ENCODE peak calls at places on chromosomes 3 and 15, in five cellular contexts. T is H1, P is HepG2, I is K562, A is SK-N-SH. Q is an unnamed sample.

GRCh38 chr3:148042663-148043445 is 633.7 kb downstream of the ZIC1 start:
- DNase-seq in I (no peak), T (no peak), P (no peak), A (peak), Q (no peak)

GRCh38 chr3:20974389-20974788 is 776.6 kb downstream of the ZNF385D start:
- DNase-seq in A (peak), T (no peak), P (no peak), I (no peak), Q (no peak)

GRCh38 chr3:124229407-124229806 is 237.5 kb upstream of the ROPN1 start:
- DNase-seq in T (no peak), A (no peak), I (no peak), P (no peak), Q (no peak)

GRCh38 chr3:68874551-68875348 is 57.6 kb downstream of the TAFA4 start:
- DNase-seq in T (no peak), I (no peak), A (no peak), P (no peak), Q (no peak)

GRCh38 chr3:115293321-115293720 is 146.2 kb upstream of the ZBTB20 start:
- DNase-seq in T (no peak), P (no peak), I (no peak), A (no peak), Q (no peak)

GRCh38 chr3:14324224-14324944 is 78.0 kb upstream of the SLC6A6 start:
- DNase-seq in T (no peak), P (no peak), A (no peak), I (no peak), Q (no peak)

GRCh38 chr15:33754242-33754641 is 214.1 kb upstream of the CHRM5 start:
- DNase-seq in T (no peak), I (no peak), A (no peak), P (no peak), Q (no peak)

GRCh38 chr15:23567921-23568320 is 2.4 kb downstream of the MKRN3 start:
- DNase-seq in T (no peak), I (no peak), A (no peak), P (no peak), Q (no peak)

GRCh38 chr15:93460717-93461116 is 371.7 kb upstream of the RGMA start:
- DNase-seq in A (no peak), T (no peak), I (no peak), P (no peak), Q (no peak)

GRCh38 chr3:128455786-128456748 is 10.6 kb downstream of the DNAJB8 start:
- DNase-seq in P (no peak), I (no peak), T (no peak), A (peak), Q (no peak)

GRCh38 chr15:28786521-28786920 is 61.9 kb downstream of the GOLGA6L7 start:
- DNase-seq in I (no peak), P (no peak), T (no peak), A (no peak), Q (no peak)

GRCh38 chr3:9279959-9280358 is 30.5 kb upstream of the SRGAP3 start:
- DNase-seq in T (no peak), I (no peak), A (peak), P (no peak), Q (no peak)

GRCh38 chr15:48076454-48076853 is 44.3 kb upstream of the SLC24A5 start:
- DNase-seq in P (no peak), I (no peak), T (no peak), A (no peak), Q (no peak)

GRCh38 chr15:52417501-52417900 is 111.2 kb downstream of the MYO5A start:
- DNase-seq in P (no peak), I (no peak), T (no peak), A (no peak), Q (no peak)

DNA sequence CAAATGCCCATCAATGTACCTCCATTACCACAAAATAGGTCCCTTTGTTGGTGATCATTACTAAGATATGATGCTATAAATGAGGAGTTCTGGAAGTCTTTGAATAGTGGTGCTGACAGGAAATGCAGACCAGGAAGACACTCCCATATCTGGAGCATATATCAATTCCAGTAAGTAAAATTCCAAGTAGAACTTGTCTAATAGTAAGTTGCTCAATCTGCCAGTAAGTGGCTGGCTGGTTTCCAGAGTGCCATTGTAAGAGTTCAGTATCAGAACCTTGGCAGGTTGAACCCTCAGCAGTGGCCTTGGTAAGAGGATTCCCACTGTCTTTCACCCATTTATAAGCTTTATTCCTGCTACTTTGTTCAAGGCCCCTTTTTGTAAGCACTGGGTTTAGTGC is 379.8 kb upstream of the RBMS3 start:
- DNase-seq in I (no peak), T (no peak), P (no peak), A (no peak), Q (no peak)
- TF ChIP-seq JUND in I (no peak), T (no peak), P (no peak), A (no peak), Q (no peak)

DNA sequence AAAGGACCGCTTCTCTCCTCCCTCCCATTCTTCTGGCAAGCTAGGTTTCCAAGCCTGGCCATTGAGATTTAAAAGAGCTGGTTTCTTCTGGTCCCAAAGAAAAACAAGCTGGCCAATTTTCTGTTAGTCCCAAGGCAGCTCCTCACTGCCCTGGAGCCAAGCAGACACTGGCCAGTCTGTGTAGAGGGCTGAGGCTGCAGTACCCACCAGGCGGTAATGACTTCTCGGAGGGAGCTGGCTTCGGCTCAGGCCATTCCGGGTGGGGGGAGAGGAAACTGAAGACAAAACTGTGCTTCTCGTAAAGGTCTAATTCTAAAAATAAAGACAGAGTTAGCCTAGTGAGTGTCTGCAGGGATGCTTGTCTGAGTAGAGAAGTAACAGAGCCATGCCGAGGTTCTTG is 78.5 kb upstream of the SMAD3 start:
- DNase-seq in I (peak), T (no peak), P (no peak), A (no peak), Q (no peak)
- TF ChIP-seq JUND in I (no peak), T (no peak), P (no peak), A (no peak), Q (no peak)

GRCh38 chr3:110397115-110397514 is 674.5 kb upstream of the NECTIN3 start:
- DNase-seq in T (no peak), I (no peak), P (peak), A (no peak), Q (no peak)

GRCh38 chr3:110391045-110391444 is 680.6 kb upstream of the NECTIN3 start:
- DNase-seq in I (no peak), A (no peak), P (no peak), T (no peak), Q (no peak)

GRCh38 chr3:110389005-110389404 is 682.6 kb upstream of the NECTIN3 start:
- DNase-seq in P (no peak), A (no peak), T (no peak), I (no peak), Q (no peak)

GRCh38 chr3:110391640-110392395 is 679.8 kb upstream of the NECTIN3 start:
- DNase-seq in I (no peak), P (no peak), T (no peak), A (no peak), Q (no peak)
- TF ChIP-seq JUND in I (no peak), P (no peak), T (no peak), A (no peak), Q (no peak)

DNA sequence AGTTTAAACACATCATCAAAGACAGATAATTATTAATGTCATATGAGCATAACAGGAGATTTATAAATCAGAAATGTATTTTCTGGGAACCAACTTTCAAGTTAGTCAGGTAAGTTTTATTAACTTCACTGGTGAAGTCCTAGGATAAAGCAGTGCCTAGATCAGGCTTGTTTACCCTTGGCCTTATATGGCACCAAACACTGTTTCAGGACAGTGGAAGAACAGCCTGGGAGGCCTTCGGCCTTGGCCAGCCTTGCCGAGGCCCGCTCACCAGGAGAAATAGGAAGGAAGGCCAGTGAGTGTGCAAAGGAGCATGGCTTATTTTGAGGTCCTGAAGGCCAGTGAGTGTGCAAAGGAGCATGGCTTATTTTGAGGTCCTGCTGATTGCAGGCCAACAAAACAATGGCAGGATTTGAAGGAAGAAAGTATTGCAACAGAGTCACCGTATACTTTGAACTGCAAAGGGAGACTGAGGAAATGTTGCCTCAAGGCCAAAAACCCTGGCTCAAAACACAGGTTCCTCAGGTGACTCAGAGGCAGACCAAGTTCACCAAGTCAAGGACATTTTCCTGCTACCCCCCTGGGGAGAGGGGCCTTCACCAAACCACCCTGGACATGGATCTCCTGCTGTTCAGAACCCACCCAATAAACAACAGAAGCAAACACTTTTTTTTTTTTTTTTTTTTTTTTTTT is 174.3 kb downstream of the TP63 start:
- DNase-seq in T (no peak), I (no peak), A (no peak), P (no peak), Q (no peak)
- TF ChIP-seq JUND in T (no peak), I (no peak), A (no peak), P (no peak), Q (no peak)

GRCh38 chr3:4778119-4778518 is 201.1 kb upstream of the BHLHE40 start:
- DNase-seq in I (no peak), A (no peak), P (no peak), T (no peak), Q (no peak)

GRCh38 chr3:4776399-4776979 is 202.7 kb upstream of the BHLHE40 start:
- DNase-seq in A (no peak), P (no peak), T (no peak), I (no peak), Q (no peak)

GRCh38 chr3:4778740-4779139 is 200.5 kb upstream of the BHLHE40 start:
- DNase-seq in I (no peak), T (no peak), A (no peak), P (no peak), Q (no peak)

GRCh38 chr3:4774531-4774930 is 204.7 kb upstream of the BHLHE40 start:
- DNase-seq in I (no peak), A (no peak), P (no peak), T (no peak), Q (no peak)

GRCh38 chr3:4776980-4777581 is 202.2 kb upstream of the BHLHE40 start:
- DNase-seq in T (no peak), A (no peak), P (no peak), I (no peak), Q (peak)
- TF ChIP-seq JUND in T (no peak), A (no peak), P (no peak), I (peak), Q (no peak)